ENCODE peak calls at places on chromosome 15, in five cellular contexts. B is dorsolateral prefrontal cortex, J is nephron progenitor cell, R is natural killer cell, S is bronchial epithelial cell. L is an unnamed sample.

GRCh38 chr15:39491917-39492490 is 88.9 kb upstream of the THBS1 start:
- DNase-seq in R (no peak), S (peak), B (no peak), J (no peak), L (no peak)

GRCh38 chr15:41774873-41775417 is 661 bp downstream of the MAPKBP1 start:
- DNase-seq in B (no peak), S (peak), J (no peak), R (no peak), L (no peak)

GRCh38 chr15:39801641-39802309 is 19.1 kb upstream of the FSIP1 start:
- DNase-seq in J (peak), S (peak), B (no peak), R (no peak), L (no peak)

GRCh38 chr15:85500729-85501128 is 120.3 kb downstream of the AKAP13 start:
- DNase-seq in J (no peak), S (no peak), B (no peak), R (no peak), L (no peak)

GRCh38 chr15:79436037-79436780 is 4.1 kb downstream of the MINAR1 start:
- DNase-seq in S (no peak), J (no peak), B (no peak), R (no peak), L (no peak)

GRCh38 chr15:64009798-64010241 is 36.5 kb downstream of the DAPK2 start:
- DNase-seq in S (peak), B (no peak), R (peak), J (no peak), L (no peak)

GRCh38 chr15:85494035-85494793 is 113.8 kb downstream of the AKAP13 start:
- DNase-seq in B (no peak), R (no peak), J (no peak), S (peak), L (no peak)

GRCh38 chr15:72856549-72857040 is 73.0 kb upstream of the ADPGK start:
- DNase-seq in R (no peak), J (no peak), B (no peak), S (peak), L (no peak)

GRCh38 chr15:40087991-40088928 is 20.4 kb downstream of the BMF start:
- DNase-seq in B (no peak), S (no peak), R (no peak), J (peak), L (no peak)

DNA sequence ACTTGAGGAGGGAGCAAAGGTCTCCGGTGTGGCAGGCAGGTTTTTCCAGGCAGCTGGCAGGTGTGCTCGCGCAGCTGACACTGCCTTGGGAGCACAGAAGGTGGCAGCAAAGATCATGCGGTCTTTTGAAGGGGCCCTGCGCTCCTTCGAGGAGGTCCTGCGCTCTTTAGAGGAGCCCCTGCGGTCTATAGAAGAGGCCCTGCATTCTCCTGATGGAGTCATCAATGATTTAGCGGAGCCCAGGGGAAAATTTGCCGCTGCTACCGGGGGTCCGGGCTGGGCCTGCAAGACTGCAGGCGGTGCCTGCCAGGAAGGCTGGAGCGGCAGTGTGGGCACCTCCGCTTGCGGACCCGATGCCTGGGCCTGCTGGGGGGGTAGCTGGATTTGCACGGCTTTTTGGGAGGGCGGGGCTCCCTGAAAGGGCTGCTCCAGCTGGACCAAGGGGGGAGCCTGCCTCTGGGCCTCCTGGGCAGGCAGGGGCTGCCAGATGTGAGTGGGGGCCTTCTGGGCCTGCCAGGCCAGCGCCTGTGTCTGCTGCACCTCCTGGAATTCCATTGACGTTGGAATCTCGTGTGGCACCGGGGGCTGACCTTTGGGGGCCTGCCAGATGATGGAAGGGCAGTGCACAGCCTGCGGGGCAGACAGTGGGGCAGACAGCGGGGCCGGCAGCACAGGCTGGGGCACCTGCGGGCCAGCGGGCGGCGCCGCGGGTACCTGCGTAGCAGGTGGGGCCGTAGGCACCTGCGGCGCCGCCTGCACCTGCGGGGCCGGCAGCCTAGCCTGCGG is 2.1 kb downstream of the MAGEL2 start:
- DNase-seq in S (no peak), R (no peak), J (peak), B (no peak), L (no peak)
- TF ChIP-seq CTCF in S (no peak), R (no peak), J (no peak), B (no peak), L (no peak)

DNA sequence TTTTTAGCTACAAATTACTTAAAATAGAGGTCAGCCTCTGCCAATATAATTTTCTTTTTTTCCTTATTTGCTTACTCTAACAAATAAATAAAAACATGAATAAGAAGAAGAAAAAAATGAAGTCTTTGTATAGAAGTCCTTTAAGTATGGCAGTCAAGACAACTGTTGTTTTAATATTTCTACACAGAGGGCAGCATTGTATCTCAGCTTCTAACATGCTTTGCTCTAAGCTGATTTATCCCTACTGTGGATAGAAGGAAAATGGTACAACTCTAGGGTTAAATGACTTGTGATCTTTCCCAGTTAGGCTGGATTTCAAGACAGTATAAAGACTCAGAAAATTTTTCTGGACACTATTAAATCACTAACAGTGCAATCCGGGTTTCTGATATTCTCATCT is 104.3 kb upstream of the MEIS2 start:
- DNase-seq in J (no peak), B (no peak), S (no peak), R (no peak), L (no peak)
- TF ChIP-seq CTCF in J (no peak), B (no peak), S (no peak), R (no peak), L (no peak)

DNA sequence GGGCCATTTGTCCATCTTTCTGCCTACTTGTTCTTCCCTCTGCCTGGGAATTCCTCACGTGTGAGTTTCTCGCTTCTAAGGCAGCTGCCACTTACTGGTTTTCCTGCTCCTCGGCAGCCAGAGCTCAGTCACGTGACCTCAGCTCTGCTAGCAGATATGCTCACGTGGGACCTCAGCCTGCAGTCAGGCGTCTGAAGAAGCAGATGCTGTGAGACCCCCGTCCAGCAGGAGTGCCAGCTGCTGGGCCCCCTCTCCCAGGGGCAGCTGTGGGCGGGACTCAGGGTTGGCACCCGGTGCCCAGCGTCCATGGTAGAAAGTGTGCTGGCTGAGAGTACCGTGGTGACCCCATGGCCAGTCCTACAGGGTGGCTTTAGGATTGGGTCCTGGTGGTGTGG is 161.3 kb upstream of the TLE3 start:
- DNase-seq in S (peak), R (peak), B (no peak), J (peak), L (peak)
- TF ChIP-seq CTCF in S (no peak), R (no peak), B (no peak), J (no peak), L (no peak)

DNA sequence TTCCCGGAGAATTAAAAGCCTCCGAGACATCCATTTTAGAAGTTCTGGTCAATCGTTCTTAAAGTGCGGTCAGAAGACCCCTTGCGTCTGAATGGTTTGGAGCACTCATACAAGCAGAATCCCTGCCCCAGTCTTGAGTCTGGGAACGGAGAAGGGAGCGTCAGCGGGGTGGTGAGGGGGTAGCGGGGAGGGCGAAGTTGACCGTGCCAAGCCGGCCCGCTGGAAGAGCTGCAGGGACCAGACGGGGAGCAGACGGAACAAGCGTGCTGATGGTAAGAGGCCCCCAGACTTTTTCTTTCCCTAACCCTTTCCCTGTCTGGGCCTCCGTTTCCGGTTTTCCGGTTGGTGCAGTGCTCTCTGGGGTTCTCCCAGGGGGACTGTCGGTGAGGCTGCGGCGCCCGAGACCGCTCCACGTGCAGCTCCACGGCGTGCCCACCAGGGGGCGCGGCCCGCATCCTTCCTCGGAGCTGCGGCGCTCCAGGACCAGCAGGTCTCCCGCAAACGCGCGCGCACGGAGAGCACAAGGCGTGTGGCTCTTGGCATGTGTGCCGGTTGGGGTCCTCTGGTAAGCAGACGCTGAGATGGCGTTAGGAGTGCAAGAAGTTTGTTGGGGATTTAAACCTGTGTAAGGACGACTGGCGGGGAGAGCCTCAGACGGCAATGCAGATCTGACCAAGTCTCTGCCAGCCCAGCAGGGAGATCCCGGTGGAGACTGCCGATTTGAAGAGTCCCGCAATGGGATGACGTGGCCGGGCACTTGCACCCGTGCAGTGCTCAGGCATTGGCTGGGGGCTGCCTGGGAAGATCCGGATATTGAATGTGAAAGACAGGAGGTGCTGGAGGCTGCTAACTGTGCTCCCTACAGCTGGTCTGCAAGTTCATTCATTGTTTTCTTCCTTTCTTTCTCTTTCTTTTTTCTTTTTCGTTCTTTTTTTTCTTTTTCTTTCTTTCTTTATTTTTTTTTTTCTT is 19.2 kb upstream of the CORO2B start:
- DNase-seq in J (peak), B (peak), R (peak), S (peak), L (peak)
- TF ChIP-seq CTCF in J (peak), B (peak), R (peak), S (peak), L (peak)

DNA sequence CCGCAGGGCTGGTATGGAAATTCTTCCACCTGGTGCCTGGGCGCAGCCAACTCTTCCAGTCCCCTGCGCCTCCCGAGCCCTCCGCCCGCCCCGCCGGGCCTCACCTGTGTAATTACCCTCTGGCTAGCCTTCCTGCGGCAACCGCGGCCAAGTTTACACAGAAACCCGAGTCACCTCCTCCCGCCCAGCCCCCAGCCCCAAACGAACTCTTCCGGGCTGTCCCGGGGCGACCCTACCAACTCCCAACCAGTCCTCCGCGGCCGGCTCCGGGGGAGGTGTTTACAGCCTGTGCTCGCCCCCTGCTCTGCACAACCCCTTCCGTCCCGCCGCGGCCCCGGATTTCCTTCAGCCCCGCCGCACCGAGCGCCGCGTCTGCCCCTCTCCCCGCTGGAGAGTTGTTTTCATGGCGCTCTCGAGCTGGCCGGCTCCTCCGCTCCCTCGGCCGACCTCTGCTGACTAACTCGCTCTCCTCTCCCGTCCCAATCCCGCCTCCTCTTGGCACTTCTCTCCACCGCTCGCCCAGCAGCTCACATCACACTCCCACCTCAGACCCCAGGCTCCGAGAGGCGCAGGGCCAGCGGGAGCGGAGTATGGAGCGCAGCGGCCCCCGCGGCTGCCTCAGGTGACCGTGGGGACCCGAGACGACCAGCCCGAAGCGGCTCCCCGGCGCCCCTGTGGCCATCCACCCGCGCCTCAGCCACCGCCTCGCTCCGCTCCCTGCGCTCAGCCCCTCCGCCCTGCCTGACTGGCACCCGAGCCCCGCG is 538 bp downstream of the ATOSA start:
- DNase-seq in R (peak), B (peak), J (peak), S (peak), L (peak)
- TF ChIP-seq CTCF in R (no peak), B (no peak), J (no peak), S (peak), L (no peak)

DNA sequence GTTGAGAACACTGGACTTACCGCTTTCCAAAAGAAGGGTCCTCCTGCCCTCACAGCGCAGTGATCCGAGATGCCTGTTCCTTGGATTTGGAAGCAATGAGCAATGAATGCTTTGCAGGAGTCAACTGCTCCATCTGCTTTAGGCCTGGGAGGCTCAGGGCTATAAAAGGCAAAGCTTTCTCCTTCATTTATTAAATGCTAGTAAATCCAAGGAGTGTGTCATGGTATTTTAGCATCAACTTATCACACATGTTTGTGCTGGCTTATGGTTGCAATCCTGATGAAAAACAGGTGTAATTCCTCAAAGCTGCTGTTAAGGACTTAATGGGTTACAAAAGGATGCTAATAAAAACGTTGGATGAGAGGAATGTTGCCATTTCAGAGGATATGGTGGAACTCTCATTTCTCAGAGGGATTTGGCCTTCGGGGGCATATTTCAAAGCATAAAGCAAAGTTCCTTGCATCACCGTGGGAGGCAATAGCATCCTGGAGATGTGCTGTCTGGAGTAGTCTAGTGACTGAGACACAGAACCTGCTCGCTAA is 158.5 kb upstream of the TPM1 start:
- DNase-seq in S (no peak), B (no peak), J (no peak), R (no peak), L (no peak)
- TF ChIP-seq CTCF in S (no peak), B (no peak), J (no peak), R (no peak), L (no peak)